ENCODE peak calls at places on chromosomes 7 and 10, in nine cellular contexts. Z is H9, K is brain microvascular endothelial cell, W is neural crest cell, M is tibial nerve, F is HCT116, C is BJ, Y is heart left ventricle, N is heart right ventricle. Q is an unnamed sample.

GRCh38 chr7:138363721-138364120 is 96.3 kb upstream of the TRIM24 start:
- DNase-seq in Z (no peak), K (no peak), W (no peak), M (no peak), F (no peak), C (no peak), Y (no peak), N (no peak), Q (no peak)

GRCh38 chr7:43769791-43770465 is 11.4 kb downstream of the BLVRA start:
- DNase-seq in Z (no peak), K (no peak), W (no peak), M (no peak), F (no peak), C (no peak), Y (no peak), N (no peak), Q (no peak)

GRCh38 chr7:130153251-130153908 is 51.8 kb downstream of the TMEM209 start:
- DNase-seq in Z (no peak), K (no peak), W (no peak), M (no peak), F (no peak), C (no peak), Y (no peak), N (no peak), Q (no peak)

GRCh38 chr10:86262671-86263165 is 103.9 kb downstream of the GRID1 start:
- DNase-seq in Z (peak; percentile 46), K (no peak), W (no peak), M (no peak), F (no peak), C (no peak), Y (no peak), N (no peak), Q (no peak)

GRCh38 chr10:99285846-99286245 is 43.3 kb upstream of the CNNM1 start:
- DNase-seq in Z (no peak), K (no peak), W (no peak), M (no peak), F (no peak), C (no peak), Y (no peak), N (no peak), Q (no peak)

GRCh38 chr7:1197997-1198632 is 34.6 kb upstream of the UNCX start:
- DNase-seq in Z (no peak), K (peak; percentile 14), W (no peak), M (no peak), F (no peak), C (peak; percentile 90), Y (no peak), N (no peak), Q (no peak)

GRCh38 chr7:37408885-37409248 is 39.8 kb downstream of the ELMO1 start:
- DNase-seq in Z (no peak), K (no peak), W (no peak), M (no peak), F (no peak), C (no peak), Y (no peak), N (no peak), Q (no peak)

GRCh38 chr10:30959855-30960247 is 71.8 kb downstream of the ZNF438 start:
- DNase-seq in Z (no peak), K (no peak), W (no peak), M (no peak), F (no peak), C (no peak), Y (no peak), N (no peak), Q (no peak)

GRCh38 chr10:64977912-64978311 is 1456.7 kb downstream of the REEP3 start:
- DNase-seq in Z (no peak), K (no peak), W (no peak), M (no peak), F (no peak), C (no peak), Y (no peak), N (no peak), Q (no peak)

GRCh38 chr7:121793716-121794115 is 79.2 kb upstream of the PTPRZ1 start:
- DNase-seq in Z (no peak), K (no peak), W (no peak), M (no peak), F (no peak), C (no peak), Y (no peak), N (no peak), Q (no peak)

GRCh38 chr10:119238577-119238976 is 31.2 kb downstream of the GRK5 start:
- DNase-seq in Z (no peak), K (no peak), W (no peak), M (no peak), F (no peak), C (no peak), Y (no peak), N (no peak), Q (no peak)

GRCh38 chr7:5441840-5442513 is 18.3 kb upstream of the TNRC18 start:
- DNase-seq in Z (no peak), K (no peak), W (no peak), M (no peak), F (no peak), C (no peak), Y (no peak), N (no peak), Q (no peak)

GRCh38 chr10:4316166-4316810 is 509.7 kb upstream of the AKR1E2 start:
- DNase-seq in Z (no peak), K (peak; percentile 87), W (peak; percentile 5), M (peak; percentile 26), F (no peak), C (peak; percentile 32), Y (peak; percentile 27), N (peak; percentile 29), Q (no peak)

GRCh38 chr10:124197301-124198148 is 104.1 kb upstream of the CHST15 start:
- DNase-seq in Z (no peak), K (no peak), W (no peak), M (no peak), F (no peak), C (no peak), Y (no peak), N (peak; percentile 10), Q (peak; percentile 13)

GRCh38 chr7:138907438-138907837 is 73.8 kb downstream of the KIAA1549 start:
- DNase-seq in Z (no peak), K (no peak), W (no peak), M (no peak), F (no peak), C (no peak), Y (no peak), N (no peak), Q (no peak)

GRCh38 chr7:34991938-34992840 is 45.1 kb downstream of the DPY19L1 start:
- DNase-seq in Z (no peak), K (peak; percentile 71), W (no peak), M (no peak), F (peak; percentile 39), C (no peak), Y (no peak), N (no peak), Q (no peak)

GRCh38 chr10:130745831-130746230 is 565.7 kb downstream of the TCERG1L start:
- DNase-seq in Z (no peak), K (no peak), W (no peak), M (no peak), F (no peak), C (no peak), Y (no peak), N (no peak), Q (no peak)

GRCh38 chr7:30308392-30308791 is 24.0 kb downstream of the ZNRF2 start:
- DNase-seq in Z (no peak), K (no peak), W (no peak), M (no peak), F (no peak), C (no peak), Y (no peak), N (no peak), Q (no peak)

GRCh38 chr10:101331960-101332359 is 22.0 kb upstream of the BTRC start:
- DNase-seq in Z (no peak), K (no peak), W (no peak), M (no peak), F (no peak), C (no peak), Y (no peak), N (no peak), Q (no peak)

GRCh38 chr10:48533951-48534720 is 70.7 kb downstream of the ARHGAP22 start:
- DNase-seq in Z (peak; percentile 66), K (no peak), W (no peak), M (no peak), F (no peak), C (no peak), Y (no peak), N (no peak), Q (no peak)

GRCh38 chr7:45888185-45888992 is at the start of gene IGFBP1:
- DNase-seq in Z (peak; percentile 45), K (no peak), W (peak; percentile 25), M (no peak), F (no peak), C (no peak), Y (no peak), N (no peak), Q (no peak)

GRCh38 chr10:26455567-26456315 is 17.6 kb downstream of the APBB1IP start:
- DNase-seq in Z (no peak), K (no peak), W (no peak), M (no peak), F (no peak), C (no peak), Y (no peak), N (no peak), Q (no peak)
- TF ChIP-seq CTCF in Z (no peak), K (no peak), W (no peak), M (no peak), F (no peak), C (no peak), Y (no peak), N (no peak), Q (no peak)

GRCh38 chr7:3757059-3757458 is 456.0 kb downstream of the SDK1 start:
- DNase-seq in Z (no peak), K (no peak), W (no peak), M (no peak), F (no peak), C (no peak), Y (no peak), N (no peak), Q (no peak)

GRCh38 chr7:3760696-3761095 is 459.6 kb downstream of the SDK1 start:
- DNase-seq in Z (no peak), K (no peak), W (no peak), M (no peak), F (no peak), C (no peak), Y (no peak), N (no peak), Q (no peak)

GRCh38 chr7:3762146-3762831 is 461.2 kb downstream of the SDK1 start:
- DNase-seq in Z (no peak), K (no peak), W (no peak), M (no peak), F (no peak), C (no peak), Y (no peak), N (no peak), Q (no peak)
- TF ChIP-seq CTCF in Z (no peak), K (peak; percentile 29), W (no peak), M (no peak), F (no peak), C (no peak), Y (no peak), N (no peak), Q (no peak)

GRCh38 chr10:6473430-6473829 is 106.6 kb downstream of the PRKCQ start:
- DNase-seq in Z (no peak), K (no peak), W (no peak), M (no peak), F (no peak), C (no peak), Y (no peak), N (no peak), Q (no peak)
- TF ChIP-seq CTCF in Z (no peak), K (no peak), W (no peak), M (no peak), F (no peak), C (no peak), Y (no peak), N (no peak), Q (no peak)

GRCh38 chr10:46254467-46254866 is 32.3 kb upstream of the ANTXRL start:
- DNase-seq in Z (no peak), K (no peak), W (no peak), M (no peak), F (no peak), C (no peak), Y (no peak), N (no peak), Q (no peak)
- TF ChIP-seq CTCF in Z (no peak), K (no peak), W (no peak), M (no peak), F (no peak), C (no peak), Y (no peak), N (no peak), Q (no peak)